ENCODE peak calls at places on chromosomes 6 and 20, in five cellular contexts. W is activated CD8-positive, alpha-beta memory T cell treated with anti-CD3 and anti-CD28 coated beads for 24 hours; N is endothelial cell; D is stimulated activated CD4-positive, alpha-beta T cell treated with anti-CD3 and anti-CD28 coated beads, TNF-alpha, amount 100 ng/mL, for 24 hours; H is NCI-H460. P is an unnamed sample.

GRCh38 chr20:38202982-38203293 is 37.9 kb upstream of the TGM2 start:
- DNase-seq in W (no peak), N (no peak), D (no peak), H (no peak), P (no peak)

GRCh38 chr6:90098025-90098474 is 198.6 kb downstream of the BACH2 start:
- DNase-seq in W (no peak), N (no peak), D (no peak), H (no peak), P (no peak)

GRCh38 chr6:143928853-143929252 is 64.6 kb downstream of the ZC2HC1B start:
- DNase-seq in W (no peak), N (no peak), D (no peak), H (no peak), P (no peak)

GRCh38 chr6:13927203-13927602 is 2.5 kb downstream of the RNF182 start:
- DNase-seq in W (no peak), N (no peak), D (no peak), H (no peak), P (no peak)

GRCh38 chr20:32511358-32512046 is 73.6 kb downstream of the NOL4L start:
- DNase-seq in W (no peak), N (no peak), D (no peak), H (no peak), P (no peak)

GRCh38 chr6:170405311-170405975 is 98.9 kb downstream of the FAM120B start:
- DNase-seq in W (no peak), N (no peak), D (no peak), H (no peak), P (no peak)

GRCh38 chr6:111212625-111213024 is 125.3 kb downstream of the SLC16A10 start:
- DNase-seq in W (no peak), N (no peak), D (no peak), H (no peak), P (no peak)

GRCh38 chr6:12113190-12113578 is 101.1 kb downstream of the HIVEP1 start:
- DNase-seq in W (no peak), N (no peak), D (no peak), H (no peak), P (no peak)

GRCh38 chr6:55917756-55918415 is 42.5 kb upstream of the BMP5 start:
- DNase-seq in W (no peak), N (no peak), D (no peak), H (no peak), P (no peak)

GRCh38 chr6:53960311-53960710 is 150.9 kb upstream of the MLIP start:
- DNase-seq in W (no peak), N (no peak), D (no peak), H (no peak), P (no peak)

P was measured in progenitor cell of endocrine pancreas.